ENCODE peak calls at places on chromosomes 5 and 9, in eight cellular contexts. D, E, U, T, R, C, S and O are unnamed samples. For H3K4me1, the result is how much of the 10 kb centered on the place peaks cover.

GRCh38 chr9:93480262-93480661 is 26.9 kb upstream of the FAM120AOS start:
- DNase-seq in D (no peak), E (no peak), U (no peak), T (no peak), R (no peak), C (no peak), S (no peak), O (no peak)

GRCh38 chr5:142262683-142263082 is 62.1 kb downstream of the SPRY4 start:
- DNase-seq in D (no peak), E (no peak), U (no peak), T (no peak), R (no peak), C (no peak), S (no peak), O (no peak)

GRCh38 chr5:140480310-140481014 is 67.0 kb upstream of the EIF4EBP3 start:
- DNase-seq in D (no peak), E (no peak), U (no peak), T (no peak), R (no peak), C (no peak), S (peak), O (no peak)

GRCh38 chr5:180830253-180831138 is 27.9 kb upstream of the MGAT1 start:
- DNase-seq in D (peak), E (peak), U (peak), T (peak), R (peak), C (peak), S (no peak), O (peak)

GRCh38 chr5:82375488-82376294 is 97.5 kb upstream of the RPS23 start:
- DNase-seq in D (no peak), E (no peak), U (no peak), T (no peak), R (no peak), C (no peak), S (no peak), O (no peak)

GRCh38 chr5:140258873-140259272 is 44.0 kb downstream of the PFDN1 start:
- DNase-seq in D (no peak), E (no peak), U (no peak), T (no peak), R (no peak), C (no peak), S (no peak), O (no peak)

GRCh38 chr5:59328801-59329296 is 564.7 kb downstream of the PDE4D start:
- DNase-seq in D (no peak), E (no peak), U (no peak), T (peak), R (no peak), C (no peak), S (peak), O (no peak)

GRCh38 chr9:73845539-73845938 is 651.6 kb upstream of the RORB start:
- DNase-seq in D (no peak), E (no peak), U (no peak), T (no peak), R (no peak), C (no peak), S (no peak), O (no peak)

GRCh38 chr5:75395277-75395676 is 58.3 kb downstream of the HMGCR start:
- DNase-seq in D (no peak), E (no peak), U (no peak), T (no peak), R (no peak), C (no peak), S (no peak), O (no peak)

GRCh38 chr9:97480749-97481148 is 20.7 kb upstream of the TMOD1 start:
- DNase-seq in D (no peak), E (no peak), U (no peak), T (no peak), R (no peak), C (no peak), S (no peak), O (no peak)

GRCh38 chr5:137146402-137146889 is 352.7 kb downstream of the SPOCK1 start:
- DNase-seq in D (peak), E (no peak), U (peak), T (no peak), R (no peak), C (no peak), S (peak), O (peak)

GRCh38 chr5:151480384-151480783 is 33.0 kb downstream of the SLC36A1 start:
- DNase-seq in D (peak), E (no peak), U (no peak), T (no peak), R (no peak), C (no peak), S (peak), O (no peak)

GRCh38 chr5:178259623-178260536 is 27.3 kb upstream of the PHYKPL start:
- DNase-seq in D (no peak), E (no peak), U (no peak), T (peak), R (no peak), C (no peak), S (no peak), O (peak)

GRCh38 chr5:125274938-125275759 is 528.7 kb upstream of the ZNF608 start:
- DNase-seq in D (no peak), E (no peak), U (no peak), T (no peak), R (no peak), C (no peak), S (no peak), O (no peak)

GRCh38 chr5:81924467-81924866 is 47.4 kb upstream of the ATG10 start:
- DNase-seq in D (peak), E (no peak), U (no peak), T (peak), R (no peak), C (no peak), S (no peak), O (no peak)

GRCh38 chr9:124074746-124075145 is 63.2 kb downstream of the LHX2 start:
- DNase-seq in D (no peak), E (no peak), U (no peak), T (no peak), R (no peak), C (no peak), S (no peak), O (no peak)

GRCh38 chr5:140261403-140262171 is 41.3 kb downstream of the PFDN1 start:
- DNase-seq in D (peak), E (peak), U (peak), T (peak), R (no peak), C (peak), S (peak), O (peak)

GRCh38 chr9:21709464-21710058 is 92.9 kb upstream of the MTAP start:
- DNase-seq in D (peak), E (peak), U (peak), T (no peak), R (peak), C (no peak), S (peak), O (peak)

GRCh38 chr5:93930098-93930497 is 188.7 kb upstream of the POU5F2 start:
- DNase-seq in D (no peak), E (no peak), U (no peak), T (no peak), R (no peak), C (no peak), S (no peak), O (no peak)

GRCh38 chr5:34762321-34762871 is 76.6 kb upstream of the TTC23L start:
- DNase-seq in D (peak), E (no peak), U (peak), T (peak), R (no peak), C (no peak), S (peak), O (no peak)

GRCh38 chr5:68189613-68190012 is 25.9 kb upstream of the PIK3R1 start:
- DNase-seq in D (no peak), E (no peak), U (no peak), T (no peak), R (no peak), C (no peak), S (no peak), O (no peak)

GRCh38 chr5:39209924-39210323 is 9.4 kb downstream of the FYB1 start:
- DNase-seq in D (no peak), E (peak), U (no peak), T (peak), R (peak), C (no peak), S (no peak), O (peak)
- H3K4me1 ChIP-seq in D (under half), E (under half), U (under half), T (under half), R (half or more), C (under half), S (under half), O (under half)

GRCh38 chr5:64339776-64340175 is 166.0 kb upstream of the RGS7BP start:
- DNase-seq in D (no peak), E (no peak), U (no peak), T (no peak), R (no peak), C (no peak), S (no peak), O (no peak)

GRCh38 chr5:64344501-64344900 is 161.3 kb upstream of the RGS7BP start:
- DNase-seq in D (no peak), E (no peak), U (no peak), T (no peak), R (no peak), C (no peak), S (no peak), O (no peak)

GRCh38 chr5:64341340-64341739 is 164.5 kb upstream of the RGS7BP start:
- DNase-seq in D (no peak), E (no peak), U (no peak), T (no peak), R (no peak), C (no peak), S (no peak), O (no peak)

DNA sequence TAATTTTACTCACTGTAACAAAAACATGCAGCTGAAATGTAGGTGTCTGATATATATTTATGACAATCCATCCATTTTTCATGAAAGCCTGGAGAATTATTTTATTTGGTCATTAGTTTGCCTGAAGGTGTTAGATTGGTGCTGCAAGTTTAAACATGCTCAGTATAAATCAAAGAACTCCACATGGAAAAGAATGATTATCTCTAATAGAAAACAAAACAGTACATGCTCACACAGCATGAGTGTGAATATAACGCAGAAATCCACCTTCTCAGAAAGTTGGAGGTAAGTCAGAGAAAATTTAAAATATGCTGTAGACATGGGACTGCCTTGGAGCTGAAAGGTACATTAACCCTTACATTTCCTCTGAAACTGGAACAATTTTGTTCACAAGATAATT is 165.5 kb upstream of the RGS7BP start:
- DNase-seq in D (no peak), E (no peak), U (no peak), T (no peak), R (no peak), C (no peak), S (no peak), O (no peak)
- H3K4me1 ChIP-seq in D (under half), E (under half), U (under half), T (under half), R (under half), C (under half), S (under half), O (under half)

DNA sequence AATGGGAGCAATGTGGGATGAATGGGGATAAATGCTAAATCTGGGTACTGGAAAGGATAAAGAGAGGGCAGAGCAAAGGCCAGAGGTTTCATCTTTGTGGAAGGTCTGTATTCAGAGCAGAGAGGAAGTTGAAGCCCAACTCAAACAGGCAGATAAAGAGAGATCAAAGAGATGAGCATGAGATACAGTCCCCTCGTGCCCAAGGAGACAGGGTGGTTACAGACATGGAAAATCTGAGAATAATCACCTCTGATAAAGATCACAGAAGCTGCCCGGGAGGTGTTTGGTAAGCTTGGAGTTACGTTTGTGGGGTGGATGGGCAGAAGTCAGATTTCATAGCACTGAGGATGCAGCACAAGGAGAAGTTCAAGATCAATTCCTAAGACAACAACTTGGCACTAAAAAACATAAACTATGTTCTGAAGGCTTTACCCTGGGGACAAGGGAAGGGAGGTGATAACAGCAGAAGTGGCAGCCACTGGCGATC is 452 bp upstream of the ERAP2 start:
- DNase-seq in D (no peak), E (no peak), U (no peak), T (no peak), R (no peak), C (no peak), S (no peak), O (no peak)
- H3K4me1 ChIP-seq in D (under half), E (under half), U (under half), T (under half), R (half or more), C (under half), S (under half), O (under half)

DNA sequence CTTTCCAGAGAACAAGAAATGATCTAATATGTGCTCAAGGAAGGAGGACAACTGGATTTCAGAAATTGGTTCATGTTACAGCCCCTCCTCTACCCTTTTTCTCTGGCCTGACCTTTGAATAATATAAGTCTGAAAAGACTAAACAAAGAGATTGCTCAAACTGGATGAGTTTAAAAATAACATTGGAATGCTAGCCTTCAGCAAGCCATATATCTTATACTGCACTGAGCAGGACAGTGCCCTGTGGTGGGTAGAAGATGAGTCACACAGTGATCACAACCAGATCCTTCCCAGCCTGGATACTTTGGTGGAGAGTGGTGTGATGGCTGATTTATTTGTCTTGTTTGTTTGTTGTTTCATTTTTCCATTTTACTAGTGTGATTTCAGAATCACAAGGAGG is 13.2 kb downstream of the PALM2AKAP2 start:
- DNase-seq in D (no peak), E (no peak), U (peak), T (no peak), R (no peak), C (no peak), S (peak), O (no peak)
- H3K4me1 ChIP-seq in D (under half), E (under half), U (under half), T (under half), R (under half), C (under half), S (half or more), O (under half)